ENCODE peak calls at places on chromosomes 3 and 15, in eight cellular contexts. F is NB4, Z is kidney epithelial cell, I is nephron progenitor cell, C is sigmoid colon, Q is WTC11, V is GM20000, N is progenitor cell of endocrine pancreas. D is an unnamed sample.

GRCh38 chr3:69084326-69084667 is 440 bp upstream of the ARL6IP5 start:
- DNase-seq in F (no peak), Z (peak), I (no peak), N (no peak), V (no peak), C (no peak), Q (no peak), D (peak)

GRCh38 chr3:83454353-83454752 is 1504.4 kb upstream of the CADM2 start:
- DNase-seq in Q (no peak), F (no peak), C (no peak), I (no peak), V (no peak), Z (no peak), N (no peak), D (no peak)

GRCh38 chr15:93997071-93997658 is 234.2 kb upstream of the MCTP2 start:
- DNase-seq in C (no peak), Z (no peak), F (peak), I (no peak), Q (no peak), N (no peak), V (peak), D (peak)

GRCh38 chr3:55190296-55190695 is 262.4 kb upstream of the LRTM1 start:
- DNase-seq in I (no peak), Z (no peak), C (no peak), F (no peak), N (no peak), V (no peak), Q (no peak), D (peak)

GRCh38 chr3:157151627-157152026 is 8.3 kb downstream of the CCNL1 start:
- DNase-seq in N (no peak), Q (no peak), F (no peak), Z (no peak), C (no peak), I (no peak), V (no peak), D (no peak)

GRCh38 chr3:128585974-128586373 is 64.6 kb downstream of the RPN1 start:
- DNase-seq in Q (no peak), V (no peak), N (no peak), I (no peak), Z (no peak), C (no peak), F (peak), D (peak)

GRCh38 chr15:53974121-53974520 is 4.1 kb upstream of the UNC13C start:
- DNase-seq in Z (no peak), Q (no peak), I (no peak), N (no peak), C (no peak), V (no peak), F (no peak), D (no peak)

GRCh38 chr3:147267431-147267830 is 138.9 kb downstream of the ZIC4 start:
- DNase-seq in I (no peak), N (no peak), C (no peak), Z (no peak), Q (no peak), F (no peak), V (no peak), D (no peak)

GRCh38 chr3:16840111-16840444 is 44.7 kb upstream of the PLCL2 start:
- DNase-seq in Q (no peak), F (no peak), Z (no peak), N (no peak), C (no peak), I (no peak), V (no peak), D (no peak)

GRCh38 chr3:128347282-128347681 is 119.4 kb downstream of the DNAJB8 start:
- DNase-seq in F (no peak), Q (no peak), C (no peak), I (no peak), N (no peak), Z (no peak), V (no peak), D (no peak)

GRCh38 chr3:100004931-100005330 is 109.4 kb downstream of the FILIP1L start:
- DNase-seq in C (no peak), Z (no peak), N (no peak), F (no peak), I (no peak), V (no peak), Q (no peak), D (no peak)

GRCh38 chr3:148847351-148847750 is 17.7 kb upstream of the CPA3 start:
- DNase-seq in C (no peak), N (no peak), V (no peak), Q (no peak), F (no peak), Z (no peak), I (no peak), D (peak)

GRCh38 chr3:120025520-120025919 is 68.7 kb downstream of the GSK3B start:
- DNase-seq in I (no peak), Q (no peak), C (no peak), Z (peak), N (no peak), V (no peak), F (no peak), D (peak)

GRCh38 chr15:85581495-85581894 is 201.1 kb downstream of the AKAP13 start:
- DNase-seq in I (no peak), Z (no peak), Q (no peak), F (no peak), V (peak), C (peak), N (no peak), D (peak)

GRCh38 chr3:160099855-160100254 is 111.2 kb downstream of the IL12A start:
- DNase-seq in N (no peak), F (no peak), I (no peak), Q (no peak), Z (no peak), V (peak), C (no peak), D (no peak)

GRCh38 chr3:67781218-67781617 is 126.8 kb upstream of the SUCLG2 start:
- DNase-seq in I (no peak), C (no peak), N (no peak), Z (no peak), F (no peak), Q (no peak), V (no peak), D (no peak)

GRCh38 chr15:77672110-77672509 is 39.4 kb upstream of the LINGO1 start:
- DNase-seq in V (no peak), N (no peak), F (no peak), I (no peak), Z (no peak), C (no peak), Q (no peak), D (no peak)

GRCh38 chr15:39315200-39315599 is 265.7 kb upstream of the THBS1 start:
- DNase-seq in Q (no peak), I (no peak), N (no peak), C (no peak), F (no peak), V (no peak), Z (no peak), D (no peak)

GRCh38 chr3:111595239-111595638 is at the start of gene ZBED2:
- DNase-seq in Q (no peak), Z (no peak), I (no peak), N (no peak), F (no peak), C (no peak), V (no peak), D (no peak)

GRCh38 chr3:70606018-70606417 is 293.6 kb upstream of the MDFIC2 start:
- DNase-seq in F (no peak), Z (no peak), I (no peak), V (no peak), C (no peak), N (no peak), Q (no peak), D (no peak)

GRCh38 chr3:98977520-98977919 is 76.0 kb upstream of the DCBLD2 start:
- DNase-seq in Q (no peak), Z (peak), N (no peak), F (no peak), I (no peak), C (no peak), V (no peak), D (peak)

GRCh38 chr15:82300883-82301282 is 38.3 kb downstream of the SAXO2 start:
- DNase-seq in Z (no peak), N (no peak), I (no peak), C (peak), F (no peak), Q (no peak), V (no peak), D (no peak)
- TF ChIP-seq CTCF in Z (no peak), N (no peak), I (no peak), C (no peak), F (no peak), Q (no peak), V (no peak), D (no peak)

GRCh38 chr15:79408041-79408440 is 24.1 kb upstream of the MINAR1 start:
- DNase-seq in C (no peak), F (peak), Q (no peak), I (no peak), V (no peak), Z (no peak), N (no peak), D (no peak)
- TF ChIP-seq CTCF in C (no peak), F (no peak), Q (no peak), I (no peak), V (no peak), Z (no peak), N (no peak), D (no peak)

DNA sequence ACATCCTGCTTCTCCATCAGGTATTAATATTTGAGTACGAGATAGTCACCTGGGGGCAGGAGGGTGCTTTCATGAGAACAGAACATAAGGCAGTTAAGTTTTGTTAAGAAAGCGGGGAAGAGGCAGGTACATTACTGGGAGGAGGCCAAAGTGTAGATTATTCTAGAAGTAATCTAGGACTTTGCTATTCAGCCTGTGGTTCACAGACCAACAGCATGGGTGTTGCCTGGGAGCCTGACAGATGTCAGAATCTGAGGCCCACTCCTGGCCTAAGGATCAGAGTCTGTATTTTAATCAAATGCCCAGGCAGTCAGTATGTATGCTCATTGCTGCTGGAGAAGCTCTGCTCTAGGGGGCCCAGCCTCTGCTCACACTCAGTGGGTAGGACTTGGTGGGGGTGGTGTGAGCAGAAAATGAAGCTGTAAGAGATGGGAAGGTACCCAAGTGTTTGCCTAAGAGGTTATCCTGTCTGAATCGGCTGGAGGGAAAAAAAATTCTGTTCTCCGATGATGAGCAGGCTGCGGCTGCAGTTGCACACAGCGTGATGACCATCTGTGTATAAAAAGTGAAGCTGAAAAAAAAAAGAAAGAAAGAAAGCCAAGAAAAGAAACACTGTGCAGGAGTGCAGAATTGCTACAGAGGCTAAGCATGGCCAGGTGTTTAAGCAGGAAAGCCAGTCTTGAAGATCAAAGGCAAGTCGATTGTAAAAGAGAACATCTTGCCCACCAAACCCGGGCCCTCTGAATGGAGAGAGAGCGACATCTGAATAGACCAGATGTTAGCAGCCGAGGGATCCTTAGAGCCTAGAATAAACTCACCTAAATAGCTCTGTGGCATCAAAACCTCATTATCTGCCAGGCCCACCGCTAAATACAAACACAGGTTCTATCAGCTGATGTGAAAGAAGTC is 65.2 kb downstream of the EIF4E3 start:
- DNase-seq in Z (no peak), V (no peak), I (no peak), N (no peak), C (no peak), Q (no peak), F (no peak), D (no peak)
- TF ChIP-seq CTCF in Z (no peak), V (no peak), I (no peak), N (no peak), C (no peak), Q (no peak), F (no peak), D (no peak)

GRCh38 chr15:48109856-48110531 is 10.8 kb upstream of the SLC24A5 start:
- DNase-seq in N (no peak), I (no peak), C (no peak), Q (peak), V (no peak), Z (no peak), F (no peak), D (no peak)
- TF ChIP-seq CTCF in N (peak), I (no peak), C (no peak), Q (no peak), V (no peak), Z (no peak), F (no peak), D (no peak)

DNA sequence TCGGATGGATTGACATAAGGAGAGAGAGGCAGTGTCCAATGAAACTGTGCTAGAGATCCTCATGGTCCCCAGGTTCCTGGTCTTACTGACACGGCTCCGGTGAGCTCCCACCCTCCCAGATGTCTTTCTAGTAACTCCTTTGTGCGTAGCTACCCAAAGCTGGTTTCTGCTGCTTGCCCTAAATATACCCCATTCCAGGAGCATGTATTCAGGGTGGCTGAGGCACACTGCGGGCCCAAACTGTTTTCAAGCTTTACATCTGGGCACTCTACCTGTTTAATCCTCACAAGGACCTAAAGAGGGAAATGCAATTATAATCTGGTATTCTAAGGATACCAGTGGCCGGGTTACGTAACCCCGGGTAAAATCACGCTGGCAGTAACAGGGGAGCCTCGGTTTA is 161.2 kb upstream of the NSMCE3 start:
- DNase-seq in Q (no peak), I (no peak), F (no peak), N (no peak), V (no peak), C (no peak), Z (no peak), D (no peak)
- TF ChIP-seq CTCF in Q (no peak), I (no peak), F (no peak), N (no peak), V (no peak), C (no peak), Z (no peak), D (no peak)

GRCh38 chr3:187066228-187066995 is 72.9 kb downstream of the RPL39L start:
- DNase-seq in N (no peak), Z (no peak), V (peak), I (peak), Q (peak), F (peak), C (no peak), D (peak)
- TF ChIP-seq CTCF in N (peak), Z (peak), V (peak), I (peak), Q (peak), F (peak), C (no peak), D (peak)

DNA sequence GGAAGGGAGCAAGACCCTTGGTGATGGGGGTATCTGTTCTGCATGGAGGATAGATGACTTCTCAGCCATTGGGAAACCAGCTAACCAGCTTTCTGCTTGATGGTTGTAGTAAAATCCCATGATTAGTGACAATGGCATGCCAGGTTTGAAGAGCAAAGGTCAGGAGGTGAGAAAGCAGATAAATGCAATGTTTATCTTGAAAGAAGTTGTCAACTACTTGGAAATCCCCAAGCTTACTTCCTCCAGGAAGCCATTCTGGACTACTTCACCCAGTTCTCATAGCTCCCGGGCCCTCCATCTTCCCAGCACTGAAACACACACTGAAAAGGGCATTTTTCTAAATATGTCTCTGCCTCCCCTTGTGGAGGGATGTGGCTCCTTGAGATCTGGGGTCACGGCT is 51.3 kb downstream of the SMAD3 start:
- DNase-seq in F (no peak), N (no peak), Z (no peak), C (no peak), V (no peak), I (no peak), Q (no peak), D (no peak)
- TF ChIP-seq CTCF in F (no peak), N (no peak), Z (no peak), C (no peak), V (no peak), I (no peak), Q (no peak), D (no peak)

DNA sequence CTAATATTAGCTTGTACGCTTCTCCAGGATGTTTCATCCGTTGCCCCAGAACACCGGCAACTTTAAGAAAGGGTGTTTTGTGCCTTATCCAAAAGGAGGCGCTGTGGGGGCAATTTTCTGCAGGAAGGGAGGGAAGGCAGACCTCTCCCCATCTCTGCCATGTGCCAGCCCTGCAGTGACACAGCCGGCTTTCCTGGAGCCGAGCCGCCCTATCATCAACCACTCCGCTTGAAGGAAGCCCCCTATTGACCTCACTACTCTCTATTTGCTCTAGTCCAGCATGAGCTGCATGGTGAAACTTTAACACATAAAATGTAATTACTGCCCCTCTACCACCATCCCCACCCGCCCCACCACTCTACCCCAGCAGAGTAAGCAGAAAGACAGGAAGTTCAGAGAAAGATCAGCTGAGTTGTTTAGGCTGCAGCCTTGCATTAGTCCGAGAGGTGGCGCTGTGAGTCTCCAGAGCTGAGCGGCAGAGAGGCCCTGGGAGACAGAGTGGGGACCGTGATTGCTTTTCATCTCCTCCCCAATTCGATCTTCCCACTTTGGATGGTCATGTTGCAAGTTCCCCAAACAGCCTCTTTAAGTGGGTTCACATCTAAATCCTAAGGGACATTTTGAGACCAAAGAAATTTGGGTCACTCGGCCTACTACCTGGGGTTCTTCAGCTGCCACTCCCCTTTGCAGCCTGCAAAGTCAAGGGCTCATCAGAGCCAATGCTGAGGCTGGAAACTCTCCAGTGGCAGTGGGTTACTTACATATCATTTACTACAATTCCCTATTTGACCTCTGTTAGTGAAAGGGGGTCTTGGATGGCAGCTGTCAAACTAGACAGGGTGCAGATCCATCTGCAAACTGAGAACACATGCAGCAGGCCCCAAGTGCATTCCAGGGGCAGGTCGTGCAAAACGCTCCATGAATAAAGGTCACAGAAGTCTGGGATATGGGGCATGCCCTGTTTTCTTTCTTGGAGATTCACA is 24.7 kb upstream of the RAD18 start:
- DNase-seq in N (peak), Z (no peak), F (peak), C (peak), Q (peak), I (peak), V (peak), D (peak)
- TF ChIP-seq CTCF in N (peak), Z (peak), F (peak), C (peak), Q (peak), I (peak), V (peak), D (peak)

DNA sequence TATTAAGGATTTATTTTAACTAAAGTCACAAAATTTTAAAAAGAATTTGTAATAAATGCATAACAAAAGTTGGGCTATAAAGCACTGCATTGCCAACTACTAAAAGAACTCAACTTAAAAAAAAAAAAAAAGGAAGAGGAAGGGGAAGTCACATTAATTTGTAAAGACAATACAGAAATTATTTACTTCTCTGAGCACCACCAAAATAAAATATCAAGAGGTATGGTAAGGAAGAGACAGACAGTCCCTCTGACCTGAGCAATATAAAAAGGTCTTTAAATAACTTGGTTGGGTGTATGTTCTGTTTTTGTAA is 83.5 kb downstream of the UACA start:
- DNase-seq in Z (no peak), V (no peak), N (no peak), C (no peak), I (no peak), Q (no peak), F (no peak), D (no peak)
- TF ChIP-seq CTCF in Z (no peak), V (no peak), N (no peak), C (no peak), I (no peak), Q (no peak), F (no peak), D (no peak)

GRCh38 chr3:191388823-191389222 is 58.5 kb upstream of the UTS2B start:
- DNase-seq in C (no peak), Q (no peak), I (no peak), Z (no peak), V (no peak), F (no peak), N (no peak), D (peak)
- TF ChIP-seq CTCF in C (no peak), Q (no peak), I (no peak), Z (peak), V (no peak), F (no peak), N (peak), D (peak)